ENCODE peak calls at places on chromosome 22, in eight cellular contexts. One of them, this sample, is unnamed.

GRCh38 chr22:29479417-29480261 is at the start of gene NEFH:
- DNase-seq in neural progenitor cell: peak; percentile 56
- DNase-seq in heart left ventricle: no peak
- DNase-seq in upper lobe of right lung: no peak
- DNase-seq in DND-41: no peak
- DNase-seq in heart right ventricle: no peak
- DNase-seq in endodermal cell: peak; percentile 63
- DNase-seq in body of pancreas: no peak
- DNase-seq in this sample: no peak

GRCh38 chr22:37229805-37230672 is 14.0 kb downstream of the RAC2 start:
- DNase-seq in heart left ventricle: no peak
- DNase-seq in body of pancreas: peak; percentile 31
- DNase-seq in heart right ventricle: no peak
- DNase-seq in DND-41: peak; percentile 94
- DNase-seq in upper lobe of right lung: peak; percentile 80
- DNase-seq in endodermal cell: no peak
- DNase-seq in neural progenitor cell: no peak
- DNase-seq in this sample: peak; percentile 88

GRCh38 chr22:42329504-42329903 is 59.1 kb upstream of the TCF20 start:
- DNase-seq in heart right ventricle: no peak
- DNase-seq in endodermal cell: no peak
- DNase-seq in neural progenitor cell: no peak
- DNase-seq in body of pancreas: no peak
- DNase-seq in heart left ventricle: no peak
- DNase-seq in DND-41: no peak
- DNase-seq in upper lobe of right lung: no peak
- DNase-seq in this sample: no peak

GRCh38 chr22:43230983-43231723 is 44.2 kb upstream of the TTLL12 start:
- DNase-seq in heart right ventricle: peak; percentile 60
- DNase-seq in heart left ventricle: peak; percentile 43
- DNase-seq in upper lobe of right lung: peak; percentile 85
- DNase-seq in endodermal cell: peak; percentile 97
- DNase-seq in DND-41: peak; percentile 73
- DNase-seq in body of pancreas: peak; percentile 69
- DNase-seq in neural progenitor cell: peak; percentile 89
- DNase-seq in this sample: peak; percentile 58

GRCh38 chr22:38236786-38237185 is 35.0 kb downstream of the MAFF start:
- DNase-seq in endodermal cell: no peak
- DNase-seq in upper lobe of right lung: no peak
- DNase-seq in body of pancreas: no peak
- DNase-seq in DND-41: no peak
- DNase-seq in heart right ventricle: no peak
- DNase-seq in neural progenitor cell: no peak
- DNase-seq in heart left ventricle: no peak
- DNase-seq in this sample: no peak

GRCh38 chr22:11629661-11630385 is 3898.2 kb upstream of the OR11H1 start:
- DNase-seq in heart left ventricle: no peak
- DNase-seq in endodermal cell: no peak
- DNase-seq in upper lobe of right lung: peak; percentile 66
- DNase-seq in body of pancreas: no peak
- DNase-seq in neural progenitor cell: no peak
- DNase-seq in heart right ventricle: no peak
- DNase-seq in DND-41: no peak
- DNase-seq in this sample: no peak

GRCh38 chr22:38267086-38267485 is 5.7 kb downstream of the TMEM184B start:
- DNase-seq in neural progenitor cell: no peak
- DNase-seq in endodermal cell: no peak
- DNase-seq in body of pancreas: no peak
- DNase-seq in heart right ventricle: peak; percentile 42
- DNase-seq in upper lobe of right lung: no peak
- DNase-seq in heart left ventricle: peak; percentile 82
- DNase-seq in DND-41: peak; percentile 34
- DNase-seq in this sample: peak; percentile 43

GRCh38 chr22:42720263-42721044 is at the start of gene A4GALT:
- DNase-seq in heart right ventricle: peak; percentile 48
- DNase-seq in upper lobe of right lung: no peak
- DNase-seq in neural progenitor cell: peak; percentile 73
- DNase-seq in endodermal cell: peak; percentile 75
- DNase-seq in heart left ventricle: peak; percentile 40
- DNase-seq in DND-41: no peak
- DNase-seq in body of pancreas: peak; percentile 21
- DNase-seq in this sample: no peak

GRCh38 chr22:33835196-33835788 is 85.0 kb downstream of the LARGE1 start:
- DNase-seq in upper lobe of right lung: no peak
- DNase-seq in DND-41: no peak
- DNase-seq in heart left ventricle: no peak
- DNase-seq in endodermal cell: peak; percentile 74
- DNase-seq in neural progenitor cell: peak; percentile 42
- DNase-seq in heart right ventricle: no peak
- DNase-seq in body of pancreas: no peak
- DNase-seq in this sample: no peak

GRCh38 chr22:27317961-27318360 is 483.6 kb downstream of the MN1 start:
- DNase-seq in heart left ventricle: no peak
- DNase-seq in upper lobe of right lung: no peak
- DNase-seq in body of pancreas: no peak
- DNase-seq in DND-41: no peak
- DNase-seq in endodermal cell: no peak
- DNase-seq in neural progenitor cell: no peak
- DNase-seq in heart right ventricle: no peak
- DNase-seq in this sample: no peak

GRCh38 chr22:37334859-37335818 is 52.8 kb downstream of the CYTH4 start:
- DNase-seq in heart left ventricle: no peak
- DNase-seq in DND-41: no peak
- DNase-seq in body of pancreas: no peak
- DNase-seq in upper lobe of right lung: no peak
- DNase-seq in heart right ventricle: no peak
- DNase-seq in neural progenitor cell: peak; percentile 78
- DNase-seq in endodermal cell: peak; percentile 86
- DNase-seq in this sample: no peak

GRCh38 chr22:37633693-37634504 is 5.6 kb upstream of the SH3BP1 start:
- DNase-seq in neural progenitor cell: peak; percentile 82
- DNase-seq in heart right ventricle: peak; percentile 90
- DNase-seq in heart left ventricle: peak; percentile 90
- DNase-seq in DND-41: peak; percentile 17
- DNase-seq in endodermal cell: peak; percentile 89
- DNase-seq in body of pancreas: peak; percentile 59
- DNase-seq in upper lobe of right lung: peak; percentile 90
- DNase-seq in this sample: peak; percentile 48

GRCh38 chr22:28015676-28016601 is 96.9 kb upstream of the PITPNB start:
- DNase-seq in heart left ventricle: no peak
- DNase-seq in DND-41: no peak
- DNase-seq in neural progenitor cell: peak; percentile 57
- DNase-seq in endodermal cell: no peak
- DNase-seq in body of pancreas: peak; percentile 4
- DNase-seq in upper lobe of right lung: peak; percentile 43
- DNase-seq in heart right ventricle: no peak
- DNase-seq in this sample: no peak

GRCh38 chr22:24516301-24516737 is 21.2 kb downstream of the UPB1 start:
- DNase-seq in upper lobe of right lung: no peak
- DNase-seq in heart left ventricle: no peak
- DNase-seq in neural progenitor cell: no peak
- DNase-seq in DND-41: no peak
- DNase-seq in endodermal cell: no peak
- DNase-seq in body of pancreas: no peak
- DNase-seq in heart right ventricle: no peak
- DNase-seq in this sample: no peak
- TF ChIP-seq CTCF in upper lobe of right lung: no peak
- TF ChIP-seq CTCF in heart left ventricle: no peak
- TF ChIP-seq CTCF in neural progenitor cell: no peak
- TF ChIP-seq CTCF in DND-41: no peak
- TF ChIP-seq CTCF in endodermal cell: no peak
- TF ChIP-seq CTCF in body of pancreas: no peak
- TF ChIP-seq CTCF in heart right ventricle: no peak
- TF ChIP-seq CTCF in this sample: no peak

DNA sequence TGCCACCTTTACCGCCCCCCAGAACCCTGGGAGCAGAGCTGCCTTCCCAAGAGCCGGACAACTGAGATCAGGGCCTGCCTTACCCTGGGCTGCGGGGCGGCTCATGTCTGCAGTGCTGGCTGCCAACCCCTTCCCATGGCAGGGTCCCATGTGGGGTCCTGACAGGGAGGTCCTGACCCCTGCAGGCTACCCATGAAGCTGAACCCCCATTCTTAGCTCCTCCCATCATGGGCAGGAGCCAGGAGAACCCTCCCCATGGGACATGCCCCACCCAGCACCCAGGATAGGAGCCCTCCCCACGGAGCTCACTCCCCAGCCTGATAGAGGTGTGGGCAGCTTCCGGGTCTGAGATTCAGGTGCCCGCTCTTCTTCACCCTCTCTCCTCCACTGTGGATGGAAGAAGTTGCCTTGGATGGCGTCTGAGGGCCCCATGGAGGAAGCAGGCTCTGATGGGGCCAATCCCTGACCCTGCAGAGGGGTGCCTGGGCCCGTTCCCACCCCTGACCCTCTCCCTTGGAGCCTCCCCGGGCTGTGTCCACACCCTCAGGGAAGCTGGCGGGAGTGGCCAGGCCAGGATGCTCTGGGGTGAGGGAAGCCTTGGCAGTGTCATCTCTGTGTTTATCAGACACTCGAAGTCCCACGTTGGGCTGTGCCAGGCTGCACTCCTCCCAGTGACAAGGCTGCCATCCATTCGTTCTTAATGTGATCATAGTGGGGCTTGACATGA is 1508.2 kb downstream of the BRD1 start:
- DNase-seq in heart left ventricle: no peak
- DNase-seq in heart right ventricle: no peak
- DNase-seq in neural progenitor cell: no peak
- DNase-seq in upper lobe of right lung: peak; percentile 46
- DNase-seq in DND-41: no peak
- DNase-seq in body of pancreas: no peak
- DNase-seq in endodermal cell: no peak
- DNase-seq in this sample: no peak
- H3K27ac ChIP-seq in heart left ventricle: no peak overlapping the region
- H3K27ac ChIP-seq in heart right ventricle: no peak overlapping the region
- H3K27ac ChIP-seq in neural progenitor cell: no peak overlapping the region
- H3K27ac ChIP-seq in upper lobe of right lung: no peak overlapping the region
- H3K27ac ChIP-seq in DND-41: no peak overlapping the region
- H3K27ac ChIP-seq in body of pancreas: no peak overlapping the region
- H3K27ac ChIP-seq in endodermal cell: no peak overlapping the region
- H3K27ac ChIP-seq in this sample: no peak overlapping the region

GRCh38 chr22:39938509-39938908 is 21.7 kb upstream of the TMA7B start:
- DNase-seq in body of pancreas: no peak
- DNase-seq in heart right ventricle: no peak
- DNase-seq in neural progenitor cell: no peak
- DNase-seq in heart left ventricle: no peak
- DNase-seq in DND-41: no peak
- DNase-seq in upper lobe of right lung: no peak
- DNase-seq in endodermal cell: no peak
- DNase-seq in this sample: no peak

GRCh38 chr22:39935116-39935515 is 25.1 kb upstream of the TMA7B start:
- DNase-seq in endodermal cell: no peak
- DNase-seq in heart left ventricle: no peak
- DNase-seq in body of pancreas: no peak
- DNase-seq in heart right ventricle: no peak
- DNase-seq in neural progenitor cell: peak; percentile 40
- DNase-seq in DND-41: no peak
- DNase-seq in upper lobe of right lung: no peak
- DNase-seq in this sample: no peak

GRCh38 chr22:39937881-39938280 is 22.3 kb upstream of the TMA7B start:
- DNase-seq in heart right ventricle: no peak
- DNase-seq in endodermal cell: no peak
- DNase-seq in heart left ventricle: no peak
- DNase-seq in upper lobe of right lung: no peak
- DNase-seq in neural progenitor cell: no peak
- DNase-seq in body of pancreas: no peak
- DNase-seq in DND-41: no peak
- DNase-seq in this sample: no peak

GRCh38 chr22:39935622-39936021 is 24.6 kb upstream of the TMA7B start:
- DNase-seq in upper lobe of right lung: no peak
- DNase-seq in heart left ventricle: no peak
- DNase-seq in endodermal cell: no peak
- DNase-seq in DND-41: no peak
- DNase-seq in body of pancreas: no peak
- DNase-seq in neural progenitor cell: peak; percentile 55
- DNase-seq in heart right ventricle: no peak
- DNase-seq in this sample: no peak

DNA sequence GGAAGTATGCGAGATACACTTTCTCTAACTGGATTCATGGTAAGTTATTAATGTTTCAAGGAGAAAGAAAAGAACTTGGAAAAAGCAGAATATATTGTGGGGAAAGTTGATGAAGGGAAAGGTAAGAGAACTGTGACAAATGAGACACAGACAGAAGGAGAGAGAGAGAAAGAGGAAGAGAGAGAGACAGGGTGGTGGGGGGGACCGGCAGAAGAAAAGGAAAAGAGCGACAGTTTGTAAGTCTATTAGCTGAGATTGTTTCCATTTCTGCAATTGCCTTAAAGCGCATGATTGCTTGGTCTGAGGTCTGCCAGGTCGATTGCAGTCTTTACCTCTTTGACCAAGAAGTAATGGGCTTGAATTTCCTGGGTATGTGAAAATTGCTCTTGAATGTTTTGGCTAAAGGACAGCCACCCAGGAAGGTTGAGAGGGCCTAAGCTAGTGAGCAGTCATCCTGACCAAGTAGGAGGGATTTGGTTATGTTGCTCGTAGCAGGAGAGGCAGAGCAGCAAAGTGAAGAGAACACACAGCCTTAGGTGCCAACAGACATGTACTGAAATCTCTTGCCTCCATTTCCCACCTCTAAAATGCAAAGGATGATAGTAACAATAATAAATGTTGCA is 23.6 kb upstream of the TMA7B start:
- DNase-seq in endodermal cell: no peak
- DNase-seq in neural progenitor cell: no peak
- DNase-seq in DND-41: no peak
- DNase-seq in heart right ventricle: no peak
- DNase-seq in upper lobe of right lung: no peak
- DNase-seq in heart left ventricle: no peak
- DNase-seq in body of pancreas: no peak
- DNase-seq in this sample: no peak
- H3K27me3 ChIP-seq in endodermal cell: no peaks in the 10 kb centered on the region
- H3K27me3 ChIP-seq in neural progenitor cell: peaks cover 8% of the 10 kb centered on the region
- H3K27me3 ChIP-seq in DND-41: no peaks in the 10 kb centered on the region
- H3K27me3 ChIP-seq in heart right ventricle: peaks cover 37% of the 10 kb centered on the region
- H3K27me3 ChIP-seq in upper lobe of right lung: peaks cover 46% of the 10 kb centered on the region
- H3K27me3 ChIP-seq in heart left ventricle: peaks cover 8% of the 10 kb centered on the region
- H3K27me3 ChIP-seq in body of pancreas: no peaks in the 10 kb centered on the region
- H3K27me3 ChIP-seq in this sample: no peaks in the 10 kb centered on the region

DNA sequence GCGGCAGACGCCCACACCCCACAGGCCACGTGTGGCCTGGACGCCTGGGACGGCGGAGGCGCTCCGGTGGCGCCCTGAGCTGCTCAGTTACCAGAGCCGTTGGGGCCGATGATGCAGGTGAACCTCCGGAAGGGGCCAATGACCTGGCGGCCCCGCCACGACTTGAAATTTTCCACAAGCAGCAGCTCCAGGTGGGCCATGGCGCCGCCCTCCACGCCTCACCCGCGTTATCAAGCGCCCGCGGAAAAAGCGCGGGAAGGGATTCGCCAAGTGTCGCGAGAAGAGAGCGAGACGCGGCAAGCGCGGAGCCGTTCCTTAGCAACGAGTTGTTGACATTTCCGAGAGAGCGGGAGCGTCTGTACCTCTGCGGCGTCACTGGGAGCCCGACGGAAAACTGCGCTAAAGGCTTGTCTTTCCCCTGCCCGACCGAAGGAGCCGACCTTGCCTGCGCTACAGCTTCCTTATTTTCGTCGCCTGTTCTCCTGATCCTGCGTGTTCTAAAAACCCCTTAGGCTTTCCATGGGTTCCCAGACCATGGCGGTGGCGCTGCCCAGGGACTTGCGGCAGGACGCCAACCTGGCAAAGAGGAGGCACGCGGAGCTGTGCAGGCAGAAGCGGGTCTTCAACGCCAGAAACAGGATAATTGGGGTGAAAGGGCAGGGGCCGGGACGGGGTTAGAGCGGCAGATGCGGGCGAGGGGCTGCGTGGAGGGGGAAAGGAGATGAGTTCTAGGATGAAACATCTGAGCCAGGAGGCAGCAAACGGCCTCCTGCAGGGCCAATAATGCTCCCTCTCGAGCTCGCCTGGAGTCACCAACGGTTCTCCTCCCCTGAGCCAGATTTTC is at the start of the genes RIBC2 and SMC1B:
- DNase-seq in heart left ventricle: peak; percentile 77
- DNase-seq in heart right ventricle: peak; percentile 74
- DNase-seq in upper lobe of right lung: peak; percentile 88
- DNase-seq in neural progenitor cell: peak; percentile 92
- DNase-seq in body of pancreas: peak; percentile 83
- DNase-seq in endodermal cell: peak; percentile 93
- DNase-seq in DND-41: no peak
- DNase-seq in this sample: peak; percentile 77
- TF ChIP-seq CTCF in heart left ventricle: no peak
- TF ChIP-seq CTCF in heart right ventricle: no peak
- TF ChIP-seq CTCF in upper lobe of right lung: no peak
- TF ChIP-seq CTCF in neural progenitor cell: no peak
- TF ChIP-seq CTCF in body of pancreas: no peak
- TF ChIP-seq CTCF in endodermal cell: peak; percentile 13
- TF ChIP-seq CTCF in DND-41: no peak
- TF ChIP-seq CTCF in this sample: no peak